ENCODE peak calls at places on chromosome 21, in five cellular contexts. S is cardiac muscle cell, H is astrocyte, D is pancreas, I is H9. E is an unnamed sample.

GRCh38 chr21:17819878-17820232 is 699 bp upstream of the C21orf91 start:
- DNase-seq in D (no peak), H (no peak), S (no peak), I (no peak), E (peak)

GRCh38 chr21:31750843-31751242 is 18.9 kb upstream of the SCAF4 start:
- DNase-seq in H (peak), S (no peak), D (no peak), I (no peak), E (no peak)

GRCh38 chr21:43306911-43307676 is 119.8 kb downstream of the SIK1 start:
- DNase-seq in D (peak), H (peak), S (no peak), I (no peak), E (no peak)

GRCh38 chr21:42012344-42012743 is 2.2 kb upstream of the ZBTB21 start:
- DNase-seq in I (no peak), S (no peak), D (no peak), H (no peak), E (no peak)

GRCh38 chr21:15221799-15222386 is 157.1 kb upstream of the NRIP1 start:
- DNase-seq in I (peak), D (no peak), S (peak), H (peak), E (no peak)

GRCh38 chr21:22758478-22758877 is 1760.3 kb downstream of the NCAM2 start:
- DNase-seq in D (no peak), H (no peak), S (no peak), I (no peak), E (no peak)

GRCh38 chr21:20997308-20997632 is 939 bp upstream of the NCAM2 start:
- DNase-seq in D (peak), H (no peak), I (peak), S (peak), E (no peak)

GRCh38 chr21:31348188-31348587 is 4.1 kb upstream of the TIAM1 start:
- DNase-seq in S (no peak), I (no peak), H (no peak), D (no peak), E (no peak)

GRCh38 chr21:18985584-18985983 is 582.0 kb upstream of the TMPRSS15 start:
- DNase-seq in I (no peak), H (no peak), S (no peak), D (no peak), E (no peak)

GRCh38 chr21:42121792-42122191 is 50.7 kb downstream of the UMODL1 start:
- DNase-seq in D (no peak), S (no peak), I (no peak), H (no peak), E (no peak)

GRCh38 chr21:25396135-25396711 is 211.1 kb downstream of the MRPL39 start:
- DNase-seq in I (no peak), D (no peak), H (no peak), S (no peak), E (no peak)

GRCh38 chr21:32329331-32329730 is 30.7 kb downstream of the MRAP start:
- DNase-seq in S (peak), I (no peak), H (peak), D (no peak), E (no peak)

GRCh38 chr21:31752352-31752751 is 20.4 kb upstream of the SCAF4 start:
- DNase-seq in H (no peak), D (no peak), I (no peak), S (no peak), E (no peak)

GRCh38 chr21:34704119-34704518 is 35.3 kb downstream of the CLIC6 start:
- DNase-seq in H (peak), I (no peak), D (no peak), S (peak), E (no peak)

GRCh38 chr21:43880111-43880985 is 15.3 kb downstream of the AGPAT3 start:
- DNase-seq in D (no peak), S (no peak), H (peak), I (no peak), E (no peak)

GRCh38 chr21:36103434-36103833 is 31.4 kb upstream of the CBR3 start:
- DNase-seq in I (no peak), H (no peak), D (no peak), S (no peak), E (no peak)

GRCh38 chr21:15856813-15857212 is 127.0 kb downstream of the USP25 start:
- DNase-seq in S (no peak), I (no peak), H (no peak), D (no peak), E (no peak)

GRCh38 chr21:32770514-32771133 is 931 bp downstream of the PAXBP1 start:
- DNase-seq in S (no peak), D (no peak), H (peak), I (no peak), E (no peak)

GRCh38 chr21:41207401-41208388 is 39.7 kb downstream of the BACE2 start:
- DNase-seq in D (peak), H (peak), S (peak), I (no peak), E (peak)

GRCh38 chr21:32360401-32360981 is 32.3 kb downstream of the URB1 start:
- DNase-seq in H (no peak), D (no peak), I (no peak), S (no peak), E (no peak)

GRCh38 chr21:46509760-46510159 is 51.1 kb downstream of the DIP2A start:
- DNase-seq in S (peak), D (no peak), H (no peak), I (no peak), E (no peak)

GRCh38 chr21:32520885-32521735 is 64.2 kb downstream of the TCP10L start:
- DNase-seq in I (no peak), D (peak), S (peak), H (peak), E (peak)

GRCh38 chr21:33433425-33434114 is 30.4 kb downstream of the IFNGR2 start:
- DNase-seq in I (no peak), H (no peak), D (no peak), S (no peak), E (no peak)

GRCh38 chr21:42169758-42170157 is 49.2 kb upstream of the ABCG1 start:
- DNase-seq in I (no peak), S (no peak), D (no peak), H (no peak), E (no peak)

GRCh38 chr21:31710586-31710985 is 21.3 kb downstream of the SCAF4 start:
- DNase-seq in H (peak), S (peak), I (no peak), D (no peak), E (no peak)

GRCh38 chr21:36092676-36093075 is 22.9 kb downstream of the CBR1 start:
- DNase-seq in I (no peak), S (no peak), D (no peak), H (no peak), E (no peak)

GRCh38 chr21:14977814-14978213 is 87.0 kb downstream of the NRIP1 start:
- DNase-seq in H (no peak), D (no peak), I (no peak), S (no peak), E (no peak)

GRCh38 chr21:43712268-43712942 is 6.5 kb upstream of the PDXK start:
- DNase-seq in I (peak), S (no peak), H (peak), D (peak), E (no peak)

GRCh38 chr21:36320421-36321324 is 676 bp downstream of the MORC3 start:
- DNase-seq in S (peak), D (peak), I (peak), H (peak), E (peak)

GRCh38 chr21:40315647-40316046 is 448.4 kb downstream of the PCP4 start:
- DNase-seq in D (no peak), I (no peak), S (no peak), H (no peak), E (no peak)

GRCh38 chr21:42317341-42317741 is 2.1 kb upstream of the TFF3 start:
- DNase-seq in D (no peak), S (no peak), H (no peak), I (no peak), E (no peak)

GRCh38 chr21:39314155-39315027 is 959 bp upstream of the BRWD1 start:
- DNase-seq in D (peak), H (peak), S (peak), I (peak), E (peak)

GRCh38 chr21:36909901-36910561 is 56.4 kb downstream of the HLCS start:
- DNase-seq in H (peak), S (peak), I (no peak), D (no peak), E (no peak)

GRCh38 chr21:35529141-35529863 is 480.2 kb upstream of the RUNX1 start:
- DNase-seq in S (peak), I (no peak), H (peak), D (no peak), E (no peak)

GRCh38 chr21:16588433-16588860 is 858.7 kb downstream of the USP25 start:
- DNase-seq in I (peak), H (peak), S (peak), D (peak), E (peak)

GRCh38 chr21:38249256-38249655 is 7.5 kb upstream of the KCNJ15 start:
- DNase-seq in S (no peak), I (no peak), D (no peak), H (no peak), E (no peak)
- H3K27ac ChIP-seq in S (no peak), I (no peak), D (no peak), H (no peak), E (no peak)

GRCh38 chr21:44926364-44927101 is 5.8 kb upstream of the ITGB2 start:
- DNase-seq in D (no peak), H (peak), I (no peak), S (peak), E (no peak)
- H3K27ac ChIP-seq in D (no peak), H (no peak), I (no peak), S (no peak), E (peak)

GRCh38 chr21:45330075-45330781 is 42.5 kb upstream of the POFUT2 start:
- DNase-seq in S (peak), H (peak), D (peak), I (peak), E (no peak)
- H3K27ac ChIP-seq in S (peak), H (peak), D (peak), I (no peak), E (no peak)

GRCh38 chr21:26783801-26784200 is 61.4 kb downstream of the ADAMTS1 start:
- DNase-seq in H (no peak), S (peak), I (no peak), D (no peak), E (no peak)
- H3K27ac ChIP-seq in H (no peak), S (no peak), I (no peak), D (no peak), E (no peak)

GRCh38 chr21:28745131-28746055 is 247.3 kb downstream of the LTN1 start:
- DNase-seq in I (peak), S (peak), D (peak), H (peak), E (peak)
- H3K27ac ChIP-seq in I (no peak), S (peak), D (no peak), H (peak), E (peak)

DNA sequence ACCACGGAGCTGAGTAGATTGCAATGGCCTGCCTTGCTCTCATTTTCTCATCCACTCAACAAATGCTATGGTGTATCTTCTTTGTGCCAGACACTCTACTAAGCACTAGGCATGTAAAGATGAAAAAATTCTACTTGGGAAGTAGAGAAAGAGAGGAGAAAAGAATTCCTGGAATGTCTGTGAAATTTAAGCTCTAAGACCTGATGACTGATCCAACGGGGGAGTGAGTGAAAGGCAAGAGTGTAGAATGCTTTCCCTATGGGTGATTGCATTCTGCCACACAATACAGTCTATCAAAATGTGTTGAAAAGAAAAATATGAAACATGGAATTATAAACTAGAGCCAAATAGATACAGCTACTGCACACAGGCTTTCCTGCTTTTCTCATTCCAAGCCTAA is 82.3 kb downstream of the CYYR1 start:
- DNase-seq in I (no peak), H (peak), D (no peak), S (no peak), E (no peak)
- H3K27ac ChIP-seq in I (no peak), H (no peak), D (no peak), S (no peak), E (no peak)

E was measured in substantia nigra.